ENCODE peak calls at places on chromosomes 16 and 17, in five cellular contexts. U, L, A, S and C are unnamed samples. For H3K4me1, the result is how much of the 10 kb centered on the place peaks cover.

GRCh38 chr16:55508941-55509920 is at the start of gene LPCAT2:
- DNase-seq in U (peak), S (peak), A (peak), L (peak), C (peak)

GRCh38 chr17:17900615-17901520 is 64.1 kb upstream of the SREBF1 start:
- DNase-seq in A (peak), U (peak), S (peak), L (peak), C (peak)

GRCh38 chr16:77220427-77220826 is 21.2 kb downstream of the SYCE1L start:
- DNase-seq in U (no peak), S (no peak), L (no peak), A (no peak), C (no peak)

GRCh38 chr16:31141489-31142108 is 6.1 kb upstream of the PRSS8 start:
- DNase-seq in A (peak), S (peak), U (peak), L (peak), C (no peak)

GRCh38 chr16:79703066-79703465 is 102.5 kb upstream of the MAF start:
- DNase-seq in A (no peak), S (no peak), U (no peak), L (no peak), C (no peak)

GRCh38 chr16:85136705-85137322 is 24.5 kb upstream of the CIBAR2 start:
- DNase-seq in S (peak), A (no peak), L (no peak), U (peak), C (no peak)

GRCh38 chr16:53090591-53091507 is 36.1 kb downstream of the CHD9 start:
- DNase-seq in S (peak), A (peak), L (peak), U (peak), C (peak)

GRCh38 chr16:83561876-83562275 is 245.9 kb upstream of the HSBP1 start:
- DNase-seq in S (no peak), A (peak), L (no peak), U (no peak), C (peak)

GRCh38 chr17:49776864-49777263 is 11.6 kb upstream of the KAT7 start:
- DNase-seq in A (no peak), L (no peak), U (no peak), S (no peak), C (no peak)

GRCh38 chr17:17067277-17067676 is 25.0 kb downstream of the MPRIP start:
- DNase-seq in U (no peak), A (peak), S (no peak), L (no peak), C (no peak)

GRCh38 chr16:58332997-58333700 is 38.3 kb upstream of the PRSS54 start:
- DNase-seq in S (no peak), U (no peak), A (no peak), L (no peak), C (peak)

GRCh38 chr17:45147102-45147580 is 1.1 kb upstream of the HEXIM1 start:
- DNase-seq in L (peak), A (peak), S (peak), U (no peak), C (peak)

GRCh38 chr16:83552193-83552592 is 255.6 kb upstream of the HSBP1 start:
- DNase-seq in A (peak), L (no peak), U (no peak), S (no peak), C (peak)

DNA sequence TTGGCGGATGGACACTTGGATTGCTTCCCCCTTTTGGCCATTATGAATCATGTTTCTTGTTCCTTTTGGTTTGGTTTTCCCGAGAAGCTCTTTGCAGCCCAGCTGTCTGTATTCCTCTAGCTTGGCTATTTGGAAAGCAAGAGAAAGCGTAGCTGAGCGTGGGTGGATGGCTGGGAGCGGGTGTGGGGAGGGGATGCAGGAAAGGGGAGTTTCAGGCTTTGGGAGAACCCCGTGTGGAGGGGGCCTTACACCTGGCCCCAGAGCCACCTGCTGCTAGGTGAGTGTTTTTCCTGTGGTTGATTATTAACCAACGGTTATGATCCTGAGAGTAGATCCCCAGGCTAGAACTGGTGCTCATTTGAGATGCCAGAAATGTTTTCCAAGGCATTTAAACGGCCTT is 103.7 kb downstream of the RAP1GAP2 start:
- DNase-seq in U (peak), A (peak), L (peak), S (no peak), C (no peak)
- TF ChIP-seq CTCF in U (no peak), A (no peak), L (no peak), S (no peak), C (no peak)

GRCh38 chr16:50694206-50694605 is 800 bp downstream of the NOD2 start:
- DNase-seq in L (no peak), A (no peak), U (no peak), S (no peak), C (no peak)

GRCh38 chr16:50696575-50697420 is 3.4 kb downstream of the NOD2 start:
- DNase-seq in L (peak), U (peak), A (peak), S (no peak), C (peak)

GRCh38 chr16:50697421-50697715 is 4.0 kb downstream of the NOD2 start:
- DNase-seq in U (no peak), L (no peak), A (no peak), S (no peak), C (no peak)

GRCh38 chr16:50696126-50696525 is 2.7 kb downstream of the NOD2 start:
- DNase-seq in S (no peak), L (no peak), A (no peak), U (no peak), C (no peak)

DNA sequence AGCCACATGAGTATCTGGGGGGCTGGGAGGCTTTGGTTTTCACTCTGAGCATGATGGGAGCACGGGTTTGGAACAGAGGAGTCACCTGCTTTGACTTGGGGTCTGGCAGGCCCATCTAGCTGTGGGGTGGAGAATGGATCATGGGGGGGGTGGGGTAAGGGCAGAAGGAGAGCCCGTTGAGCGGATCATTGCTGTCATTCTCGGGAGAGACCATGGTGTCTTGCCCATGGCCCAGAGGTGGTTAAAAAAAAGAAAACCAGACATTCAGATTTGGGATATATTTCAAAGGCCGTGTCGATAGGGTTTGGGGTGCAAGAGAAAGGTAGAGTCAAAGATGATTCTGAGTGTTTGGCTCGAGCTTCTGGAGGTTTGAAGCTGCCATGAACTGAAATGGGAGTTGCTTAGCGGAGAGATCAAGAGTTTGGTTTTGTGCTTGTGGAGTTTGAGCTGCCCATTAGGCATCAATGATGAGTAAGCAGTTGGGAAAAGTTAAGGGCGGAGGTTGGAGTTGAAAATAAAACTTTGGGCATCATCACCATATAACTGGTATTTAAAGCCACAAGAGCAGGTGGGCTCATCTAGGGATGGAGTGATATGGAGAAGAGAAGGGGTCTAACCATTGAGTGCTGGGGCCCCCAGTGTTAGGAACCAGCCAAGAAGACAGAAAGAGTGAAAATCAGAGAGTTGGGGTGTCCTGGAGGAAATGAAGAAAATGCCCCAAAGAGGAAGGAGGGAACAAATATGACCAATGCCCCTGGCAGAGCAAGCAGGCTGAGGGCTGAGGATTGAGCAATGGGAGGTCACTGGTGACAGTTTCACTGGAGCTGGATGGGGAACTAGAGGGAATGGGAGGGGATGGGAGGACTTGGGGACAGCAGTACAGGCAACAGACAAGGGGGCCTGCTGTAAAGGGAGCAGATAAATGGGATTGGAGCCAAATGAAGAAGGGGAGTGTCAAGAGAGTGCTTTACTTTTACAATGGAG is 1.9 kb downstream of the NOD2 start:
- DNase-seq in U (no peak), L (no peak), S (no peak), A (no peak), C (no peak)
- H3K4me1 ChIP-seq in U (under half), L (under half), S (under half), A (under half), C (under half)

DNA sequence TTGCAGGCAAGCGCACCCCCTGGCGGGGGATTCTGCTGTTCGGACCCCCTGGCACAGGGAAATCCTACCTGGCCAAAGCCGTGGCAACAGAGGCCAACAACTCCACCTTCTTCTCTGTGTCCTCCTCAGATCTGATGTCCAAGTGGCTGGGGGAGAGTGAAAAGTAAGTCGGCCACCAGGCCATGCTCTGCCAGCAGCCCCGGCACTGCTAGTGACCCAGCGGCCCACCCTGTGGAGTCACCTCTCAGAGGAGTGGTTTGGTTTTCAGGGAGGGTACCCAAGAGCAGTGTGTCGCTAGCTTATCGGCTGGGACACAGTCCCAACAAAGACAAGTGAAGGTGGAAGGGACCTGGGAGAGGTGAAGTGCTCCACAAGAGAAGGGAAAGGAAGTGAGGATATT is 8.2 kb downstream of the VPS4A start:
- DNase-seq in A (no peak), L (no peak), S (no peak), U (no peak), C (no peak)
- H3K27ac ChIP-seq in A (no peak), L (no peak), S (no peak), U (no peak), C (no peak)

GRCh38 chr16:47876494-47876893 is 279.3 kb downstream of the ABCC12 start:
- DNase-seq in L (no peak), S (no peak), U (no peak), A (no peak), C (no peak)

GRCh38 chr16:47873434-47873833 is 282.4 kb downstream of the ABCC12 start:
- DNase-seq in L (no peak), U (no peak), A (no peak), S (no peak), C (no peak)

GRCh38 chr16:47877166-47877565 is 278.6 kb downstream of the ABCC12 start:
- DNase-seq in U (no peak), A (no peak), S (no peak), L (no peak), C (no peak)

GRCh38 chr16:47866431-47866830 is 289.4 kb downstream of the ABCC12 start:
- DNase-seq in L (no peak), S (no peak), A (no peak), U (no peak), C (no peak)

DNA sequence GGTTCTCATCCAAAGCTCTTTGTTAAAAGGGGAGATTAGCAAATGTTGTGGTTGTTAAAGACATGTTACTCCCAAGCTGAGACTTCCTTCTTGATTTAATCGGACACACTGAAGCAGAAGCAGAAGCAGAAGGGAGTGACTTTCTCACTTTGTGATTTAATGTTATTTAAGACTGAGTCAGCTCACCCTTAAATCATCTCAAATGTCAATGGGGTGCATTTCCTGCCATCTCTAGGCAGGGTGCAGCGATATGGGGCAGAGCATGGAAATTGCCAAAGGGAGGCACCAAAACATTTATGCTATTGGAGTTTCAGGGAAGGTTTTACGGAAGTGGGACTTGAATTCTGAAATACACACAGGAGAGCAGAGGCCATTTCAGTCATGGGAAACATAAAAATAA is 283.6 kb downstream of the ABCC12 start:
- DNase-seq in U (no peak), S (no peak), L (no peak), A (no peak), C (no peak)
- TF ChIP-seq CTCF in U (no peak), S (no peak), L (no peak), A (no peak), C (no peak)

GRCh38 chr17:74785096-74785980 is 9.2 kb upstream of the NAT9 start:
- DNase-seq in U (no peak), S (no peak), A (no peak), L (no peak), C (no peak)

GRCh38 chr17:74779948-74780400 is 3.8 kb upstream of the NAT9 start:
- DNase-seq in S (no peak), U (no peak), L (no peak), A (no peak), C (no peak)

GRCh38 chr17:74780443-74781238 is 4.5 kb upstream of the NAT9 start:
- DNase-seq in L (no peak), A (no peak), S (peak), U (no peak), C (no peak)

GRCh38 chr17:74785981-74786360 is 9.8 kb upstream of the NAT9 start:
- DNase-seq in S (no peak), U (no peak), A (no peak), L (no peak), C (no peak)

DNA sequence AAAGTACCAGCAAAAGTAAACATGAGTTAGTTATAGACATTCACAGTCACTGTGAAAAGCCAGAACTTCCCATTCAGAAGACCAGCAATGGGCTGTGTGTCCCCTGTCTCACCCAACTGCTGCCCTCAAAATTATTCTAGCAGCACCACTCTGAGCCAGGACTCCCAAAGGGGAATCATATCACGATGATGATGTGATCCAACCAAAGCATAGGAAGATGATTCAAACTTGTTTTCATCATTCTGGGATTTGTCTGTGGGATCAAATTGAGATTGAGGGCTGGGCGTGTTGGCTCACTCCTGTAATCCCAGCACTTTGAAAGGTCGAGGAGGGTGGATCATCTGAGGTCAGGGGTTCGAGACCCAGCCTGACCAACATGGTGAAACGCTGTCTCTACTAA is 6.4 kb upstream of the NAT9 start:
- DNase-seq in L (no peak), U (no peak), S (no peak), A (no peak), C (no peak)
- H3K4me1 ChIP-seq in L (under half), U (under half), S (under half), A (under half), C (under half)

DNA sequence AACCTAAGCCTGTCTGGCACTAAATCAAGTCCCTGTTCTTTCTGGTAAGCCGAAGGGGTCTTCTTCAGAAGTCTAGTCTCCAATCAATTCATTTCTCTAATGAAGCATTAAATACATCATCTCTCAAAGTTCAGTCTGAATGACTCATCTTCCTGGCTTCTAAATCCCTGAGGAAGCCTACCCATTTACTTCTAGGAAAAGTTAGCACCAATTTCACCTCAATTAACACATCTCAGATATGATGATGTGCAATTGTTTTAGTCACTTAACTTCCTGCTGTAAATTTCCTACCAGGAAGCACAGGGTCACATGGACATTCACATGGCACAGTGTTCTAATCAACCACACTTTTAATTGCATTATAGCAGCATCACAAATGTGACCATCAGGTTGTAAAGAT is 49.9 kb downstream of the TEX14 start:
- DNase-seq in U (no peak), A (no peak), L (no peak), S (no peak), C (no peak)
- H3K27ac ChIP-seq in U (no peak), A (no peak), L (no peak), S (no peak), C (no peak)

DNA sequence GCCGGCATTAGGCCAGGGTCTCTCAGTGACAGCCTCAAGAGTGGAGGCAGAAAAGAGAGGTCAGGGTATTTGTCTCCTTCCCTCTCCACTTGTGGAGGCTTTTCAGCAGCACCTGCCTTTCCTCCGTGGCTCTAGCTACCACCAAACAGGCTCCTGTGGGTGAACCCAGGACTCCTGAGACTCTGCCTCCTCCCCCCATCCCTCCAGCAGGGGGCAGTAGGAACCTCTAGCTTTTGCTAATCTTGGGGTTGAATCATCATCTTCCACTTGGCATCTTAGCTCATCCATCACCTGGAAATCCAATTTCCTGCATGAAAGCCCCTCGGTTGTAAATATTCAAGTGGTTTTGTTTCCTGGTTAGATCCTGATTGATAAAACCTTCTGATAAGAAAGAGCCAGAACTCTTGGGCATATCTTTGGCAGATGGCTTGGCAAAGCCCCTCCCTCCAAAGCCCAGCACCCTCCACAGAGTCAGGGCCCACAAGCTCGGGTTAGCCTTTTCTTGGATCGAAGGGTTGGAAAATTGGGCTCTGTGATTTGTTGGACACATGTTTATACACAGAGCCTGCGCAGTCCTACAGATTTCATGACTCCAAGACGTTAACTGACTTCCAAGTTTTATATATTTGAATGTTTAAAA is 322.1 kb downstream of the MAP2K4 start:
- DNase-seq in L (peak), S (peak), U (peak), A (no peak), C (peak)
- TF ChIP-seq CTCF in L (no peak), S (peak), U (no peak), A (peak), C (peak)

GRCh38 chr16:4338712-4339299 is 12.3 kb downstream of the PAM16 start:
- DNase-seq in S (no peak), L (peak), U (no peak), A (no peak), C (no peak)

GRCh38 chr16:4337540-4338088 is 13.5 kb downstream of the PAM16 start:
- DNase-seq in U (no peak), A (no peak), L (no peak), S (no peak), C (no peak)

GRCh38 chr16:4336701-4337539 is 14.2 kb downstream of the PAM16 start:
- DNase-seq in S (no peak), A (no peak), L (peak), U (no peak), C (no peak)

GRCh38 chr16:4339455-4339854 is 11.7 kb downstream of the PAM16 start:
- DNase-seq in A (no peak), U (no peak), S (no peak), L (no peak), C (no peak)

GRCh38 chr16:4338125-4338582 is 13.0 kb downstream of the PAM16 start:
- DNase-seq in S (no peak), A (no peak), U (no peak), L (no peak), C (no peak)
- H3K4me1 ChIP-seq in S (under half), A (under half), U (under half), L (under half), C (under half)

GRCh38 chr16:54438469-54438868 is 151.9 kb upstream of the IRX3 start:
- DNase-seq in U (no peak), S (no peak), A (no peak), L (no peak), C (no peak)
- H3K27ac ChIP-seq in U (no peak), S (no peak), A (no peak), L (no peak), C (no peak)